ENCODE peak calls at places on chromosomes 11 and 22, in nine cellular contexts. One of them, this sample, is unnamed.
A peak's percentile ranks its signal among the peaks of the same experiment; 100 is the strongest.

GRCh38 chr11:41497974-41498373 is 38.5 kb upstream of the LRRC4C start:
- DNase-seq in sigmoid colon: no peak
- DNase-seq in uterus: no peak
- DNase-seq in Peyer's patch: no peak
- DNase-seq in prostate gland: no peak
- DNase-seq in transverse colon: no peak
- DNase-seq in stomach: no peak
- DNase-seq in IMR-90: no peak
- DNase-seq in right lobe of liver: no peak
- DNase-seq in this sample: no peak

GRCh38 chr11:31817054-31817620 is 6.0 kb upstream of the PAX6 start:
- DNase-seq in Peyer's patch: peak; percentile 48
- DNase-seq in right lobe of liver: no peak
- DNase-seq in sigmoid colon: peak; percentile 52
- DNase-seq in IMR-90: no peak
- DNase-seq in stomach: no peak
- DNase-seq in transverse colon: no peak
- DNase-seq in uterus: no peak
- DNase-seq in prostate gland: no peak
- DNase-seq in this sample: no peak

GRCh38 chr11:9280655-9281301 is 15.6 kb upstream of the DENND5A start:
- DNase-seq in uterus: no peak
- DNase-seq in right lobe of liver: no peak
- DNase-seq in stomach: peak; percentile 57
- DNase-seq in sigmoid colon: no peak
- DNase-seq in IMR-90: peak; percentile 81
- DNase-seq in prostate gland: peak; percentile 69
- DNase-seq in transverse colon: peak; percentile 45
- DNase-seq in Peyer's patch: no peak
- DNase-seq in this sample: no peak

GRCh38 chr11:70622091-70622490 is 223.8 kb downstream of the CTTN start:
- DNase-seq in Peyer's patch: no peak
- DNase-seq in uterus: no peak
- DNase-seq in stomach: no peak
- DNase-seq in sigmoid colon: no peak
- DNase-seq in transverse colon: no peak
- DNase-seq in IMR-90: no peak
- DNase-seq in prostate gland: no peak
- DNase-seq in right lobe of liver: no peak
- DNase-seq in this sample: no peak

GRCh38 chr11:14248577-14248976 is 110.4 kb downstream of the RRAS2 start:
- DNase-seq in prostate gland: no peak
- DNase-seq in Peyer's patch: no peak
- DNase-seq in stomach: no peak
- DNase-seq in sigmoid colon: no peak
- DNase-seq in uterus: no peak
- DNase-seq in right lobe of liver: no peak
- DNase-seq in IMR-90: no peak
- DNase-seq in transverse colon: no peak
- DNase-seq in this sample: no peak

GRCh38 chr11:65429724-65430405 is 7.3 kb downstream of the NEAT1 start:
- DNase-seq in transverse colon: peak; percentile 82
- DNase-seq in Peyer's patch: peak; percentile 76
- DNase-seq in stomach: peak; percentile 80
- DNase-seq in IMR-90: peak; percentile 80
- DNase-seq in uterus: peak; percentile 61
- DNase-seq in sigmoid colon: peak; percentile 89
- DNase-seq in prostate gland: peak; percentile 76
- DNase-seq in right lobe of liver: peak; percentile 89
- DNase-seq in this sample: no peak

GRCh38 chr11:120540744-120541143 is 29.2 kb downstream of the GRIK4 start:
- DNase-seq in prostate gland: no peak
- DNase-seq in stomach: no peak
- DNase-seq in Peyer's patch: no peak
- DNase-seq in uterus: no peak
- DNase-seq in IMR-90: peak; percentile 78
- DNase-seq in right lobe of liver: no peak
- DNase-seq in sigmoid colon: no peak
- DNase-seq in transverse colon: no peak
- DNase-seq in this sample: no peak

GRCh38 chr11:61690706-61691377 is 10.7 kb downstream of the DAGLA start:
- DNase-seq in Peyer's patch: peak; percentile 69
- DNase-seq in prostate gland: no peak
- DNase-seq in sigmoid colon: no peak
- DNase-seq in IMR-90: no peak
- DNase-seq in stomach: no peak
- DNase-seq in uterus: no peak
- DNase-seq in transverse colon: peak; percentile 82
- DNase-seq in right lobe of liver: no peak
- DNase-seq in this sample: no peak

DNA sequence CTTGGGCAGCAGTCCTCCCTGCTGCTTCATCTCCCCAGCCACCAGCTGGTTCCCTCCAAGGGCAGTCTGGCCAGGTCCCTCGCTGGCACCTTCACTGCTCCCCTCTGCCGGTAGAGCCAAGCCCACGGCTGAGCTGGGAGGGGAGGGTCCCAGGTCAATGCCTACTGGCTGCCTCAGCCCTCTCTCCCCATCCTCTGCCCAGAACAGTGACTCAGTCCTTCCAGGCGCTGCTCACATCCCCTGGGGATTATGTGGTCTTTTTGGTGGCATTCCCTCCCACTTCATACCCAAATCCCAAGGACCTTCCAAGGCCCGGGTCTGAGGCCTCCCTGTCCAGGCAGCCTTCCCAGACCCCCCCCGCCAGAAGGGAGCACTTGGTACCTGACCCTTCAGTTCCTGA is 44.9 kb downstream of the WNT7B start:
- DNase-seq in sigmoid colon: no peak
- DNase-seq in right lobe of liver: no peak
- DNase-seq in prostate gland: no peak
- DNase-seq in IMR-90: no peak
- DNase-seq in transverse colon: no peak
- DNase-seq in Peyer's patch: no peak
- DNase-seq in uterus: no peak
- DNase-seq in stomach: no peak
- DNase-seq in this sample: no peak
- TF ChIP-seq POLR2A in sigmoid colon: no peak
- TF ChIP-seq POLR2A in right lobe of liver: no peak
- TF ChIP-seq POLR2A in prostate gland: no peak
- TF ChIP-seq POLR2A in IMR-90: no peak
- TF ChIP-seq POLR2A in transverse colon: no peak
- TF ChIP-seq POLR2A in Peyer's patch: no peak
- TF ChIP-seq POLR2A in uterus: no peak
- TF ChIP-seq POLR2A in stomach: no peak
- TF ChIP-seq POLR2A in this sample: no peak

DNA sequence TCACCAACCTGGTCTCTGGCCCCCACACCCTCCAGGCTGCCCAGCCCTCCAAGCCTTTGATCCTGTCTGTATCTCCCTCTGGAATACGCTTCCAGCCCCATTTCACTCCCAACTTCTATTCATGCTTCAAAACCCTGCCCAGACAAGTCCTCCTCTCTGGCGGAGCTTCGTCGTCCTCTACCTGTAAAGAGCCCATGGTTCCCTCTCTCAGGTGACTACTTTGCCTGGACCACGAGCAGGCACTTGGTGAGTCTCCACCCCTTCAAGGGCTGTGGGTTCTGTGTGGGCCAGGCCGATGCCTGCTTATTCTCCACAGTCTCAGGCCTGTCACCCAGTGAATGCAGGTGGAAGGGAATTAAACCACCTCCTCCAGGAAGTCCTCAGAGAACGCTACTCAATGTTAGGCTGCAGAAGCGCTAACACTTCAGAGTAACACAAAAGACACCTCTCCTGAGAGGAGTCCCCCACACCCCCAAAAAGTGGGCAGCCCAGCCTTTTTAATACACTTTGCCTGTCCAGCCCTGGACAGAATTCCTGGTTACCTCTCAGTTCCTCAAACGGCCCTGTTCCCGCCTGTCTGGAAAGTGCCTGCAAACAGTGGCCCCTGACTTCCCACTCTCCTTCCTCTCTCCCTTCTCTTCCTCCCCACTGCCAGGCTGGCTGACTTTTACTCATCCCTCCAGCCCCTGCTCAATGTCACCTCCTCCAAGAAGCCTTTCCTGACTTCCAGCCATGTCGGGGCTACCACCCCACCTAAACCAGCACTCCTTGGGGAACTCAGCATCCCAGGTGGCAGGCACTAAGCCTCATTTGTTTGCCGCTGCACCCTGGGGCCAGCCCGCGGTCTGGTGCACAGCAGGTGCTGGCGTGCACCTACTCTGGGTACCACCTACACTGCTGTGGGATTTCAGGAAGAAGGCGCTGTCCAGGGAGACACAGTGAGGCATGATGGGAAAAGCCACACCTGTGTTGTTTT is 9.0 kb downstream of the RAC2 start:
- DNase-seq in prostate gland: no peak
- DNase-seq in sigmoid colon: no peak
- DNase-seq in transverse colon: peak; percentile 10
- DNase-seq in right lobe of liver: no peak
- DNase-seq in stomach: no peak
- DNase-seq in IMR-90: no peak
- DNase-seq in uterus: no peak
- DNase-seq in Peyer's patch: no peak
- DNase-seq in this sample: no peak
- TF ChIP-seq POLR2A in prostate gland: no peak
- TF ChIP-seq POLR2A in sigmoid colon: no peak
- TF ChIP-seq POLR2A in transverse colon: no peak
- TF ChIP-seq POLR2A in right lobe of liver: no peak
- TF ChIP-seq POLR2A in stomach: no peak
- TF ChIP-seq POLR2A in IMR-90: no peak
- TF ChIP-seq POLR2A in uterus: no peak
- TF ChIP-seq POLR2A in Peyer's patch: no peak
- TF ChIP-seq POLR2A in this sample: no peak

GRCh38 chr22:24585461-24585860 is 7.4 kb downstream of the LRRC75B start:
- DNase-seq in transverse colon: no peak
- DNase-seq in Peyer's patch: no peak
- DNase-seq in IMR-90: no peak
- DNase-seq in uterus: no peak
- DNase-seq in right lobe of liver: no peak
- DNase-seq in stomach: no peak
- DNase-seq in sigmoid colon: no peak
- DNase-seq in prostate gland: no peak
- DNase-seq in this sample: no peak

GRCh38 chr22:24583221-24583971 is 9.5 kb downstream of the LRRC75B start:
- DNase-seq in transverse colon: peak; percentile 32
- DNase-seq in prostate gland: no peak
- DNase-seq in Peyer's patch: no peak
- DNase-seq in right lobe of liver: no peak
- DNase-seq in IMR-90: peak; percentile 15
- DNase-seq in stomach: no peak
- DNase-seq in uterus: no peak
- DNase-seq in sigmoid colon: no peak
- DNase-seq in this sample: no peak

GRCh38 chr22:24583972-24584790 is 8.7 kb downstream of the LRRC75B start:
- DNase-seq in uterus: no peak
- DNase-seq in Peyer's patch: no peak
- DNase-seq in IMR-90: no peak
- DNase-seq in right lobe of liver: no peak
- DNase-seq in prostate gland: no peak
- DNase-seq in stomach: peak; percentile 68
- DNase-seq in transverse colon: no peak
- DNase-seq in sigmoid colon: no peak
- DNase-seq in this sample: no peak

GRCh38 chr22:24585927-24586546 is 6.8 kb downstream of the LRRC75B start:
- DNase-seq in Peyer's patch: peak; percentile 43
- DNase-seq in uterus: no peak
- DNase-seq in IMR-90: no peak
- DNase-seq in transverse colon: no peak
- DNase-seq in sigmoid colon: no peak
- DNase-seq in right lobe of liver: no peak
- DNase-seq in stomach: no peak
- DNase-seq in prostate gland: no peak
- DNase-seq in this sample: no peak

GRCh38 chr22:24584871-24585411 is 7.9 kb downstream of the LRRC75B start:
- DNase-seq in stomach: no peak
- DNase-seq in transverse colon: no peak
- DNase-seq in right lobe of liver: no peak
- DNase-seq in IMR-90: no peak
- DNase-seq in sigmoid colon: no peak
- DNase-seq in uterus: no peak
- DNase-seq in Peyer's patch: no peak
- DNase-seq in prostate gland: no peak
- DNase-seq in this sample: no peak
- TF ChIP-seq POLR2A in stomach: no peak
- TF ChIP-seq POLR2A in transverse colon: no peak
- TF ChIP-seq POLR2A in right lobe of liver: no peak
- TF ChIP-seq POLR2A in IMR-90: no peak
- TF ChIP-seq POLR2A in sigmoid colon: no peak
- TF ChIP-seq POLR2A in uterus: no peak
- TF ChIP-seq POLR2A in Peyer's patch: no peak
- TF ChIP-seq POLR2A in prostate gland: no peak
- TF ChIP-seq POLR2A in this sample: no peak

GRCh38 chr11:68411501-68411991 is 49.0 kb upstream of the PPP6R3 start:
- DNase-seq in transverse colon: peak; percentile 88
- DNase-seq in right lobe of liver: no peak
- DNase-seq in uterus: no peak
- DNase-seq in Peyer's patch: peak; percentile 82
- DNase-seq in stomach: peak; percentile 88
- DNase-seq in sigmoid colon: no peak
- DNase-seq in prostate gland: no peak
- DNase-seq in IMR-90: no peak
- DNase-seq in this sample: no peak

GRCh38 chr11:68409748-68410344 is 50.7 kb upstream of the PPP6R3 start:
- DNase-seq in IMR-90: no peak
- DNase-seq in Peyer's patch: no peak
- DNase-seq in sigmoid colon: no peak
- DNase-seq in stomach: no peak
- DNase-seq in right lobe of liver: no peak
- DNase-seq in transverse colon: no peak
- DNase-seq in uterus: no peak
- DNase-seq in prostate gland: no peak
- DNase-seq in this sample: no peak

GRCh38 chr11:68413591-68413999 is 47.0 kb upstream of the PPP6R3 start:
- DNase-seq in Peyer's patch: no peak
- DNase-seq in sigmoid colon: no peak
- DNase-seq in uterus: no peak
- DNase-seq in IMR-90: no peak
- DNase-seq in right lobe of liver: peak; percentile 82
- DNase-seq in prostate gland: no peak
- DNase-seq in stomach: no peak
- DNase-seq in transverse colon: no peak
- DNase-seq in this sample: no peak

GRCh38 chr11:68414457-68415221 is 45.9 kb upstream of the PPP6R3 start:
- DNase-seq in uterus: no peak
- DNase-seq in prostate gland: no peak
- DNase-seq in IMR-90: no peak
- DNase-seq in stomach: no peak
- DNase-seq in sigmoid colon: no peak
- DNase-seq in Peyer's patch: no peak
- DNase-seq in transverse colon: no peak
- DNase-seq in right lobe of liver: no peak
- DNase-seq in this sample: no peak

DNA sequence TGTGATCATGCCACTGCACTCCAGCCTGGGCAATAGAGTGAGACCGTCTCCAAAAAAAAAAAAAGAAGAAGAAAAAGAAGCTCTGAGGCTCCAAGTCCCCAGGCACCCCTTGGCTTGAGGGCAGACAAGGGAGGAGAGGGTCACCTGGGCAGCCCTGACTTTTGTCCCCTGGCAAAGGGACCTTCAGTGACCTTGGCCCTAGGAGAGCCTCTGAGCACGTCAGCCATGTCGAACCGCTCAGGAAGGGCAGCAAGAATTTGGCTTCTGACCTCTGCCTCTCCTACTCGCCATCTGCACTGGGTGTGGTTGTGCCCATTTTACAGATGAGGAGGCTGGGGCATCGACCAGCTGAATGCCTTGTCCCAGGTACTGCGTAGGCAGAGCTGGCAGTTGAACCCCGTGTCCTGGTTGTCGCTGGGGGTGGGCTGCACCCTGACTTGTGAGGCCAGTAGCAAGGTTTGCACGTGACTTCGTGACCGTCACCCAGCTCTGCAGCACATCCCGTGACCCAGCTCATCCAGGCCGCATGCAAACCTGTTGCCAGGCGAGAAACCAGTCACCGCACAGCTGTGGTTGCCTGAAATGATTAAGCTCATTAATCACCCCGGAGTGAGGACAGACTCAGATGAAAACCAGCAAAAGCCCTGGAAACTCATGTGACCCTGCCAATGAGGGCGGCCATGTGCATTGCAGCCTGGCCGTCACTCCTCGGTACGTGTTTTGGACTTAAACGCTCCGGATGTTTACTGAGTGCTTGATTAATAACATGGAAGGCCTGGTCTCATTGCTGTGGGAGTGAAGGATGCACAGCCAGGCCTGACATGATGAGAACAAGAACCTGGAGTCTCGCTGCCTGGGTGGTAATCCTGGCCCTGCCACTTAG is 47.7 kb upstream of the PPP6R3 start:
- DNase-seq in sigmoid colon: no peak
- DNase-seq in prostate gland: no peak
- DNase-seq in uterus: peak; percentile 52
- DNase-seq in Peyer's patch: no peak
- DNase-seq in right lobe of liver: no peak
- DNase-seq in stomach: no peak
- DNase-seq in transverse colon: no peak
- DNase-seq in IMR-90: peak; percentile 11
- DNase-seq in this sample: no peak
- TF ChIP-seq POLR2A in sigmoid colon: no peak
- TF ChIP-seq POLR2A in prostate gland: no peak
- TF ChIP-seq POLR2A in uterus: no peak
- TF ChIP-seq POLR2A in Peyer's patch: no peak
- TF ChIP-seq POLR2A in right lobe of liver: no peak
- TF ChIP-seq POLR2A in stomach: no peak
- TF ChIP-seq POLR2A in transverse colon: no peak
- TF ChIP-seq POLR2A in IMR-90: no peak
- TF ChIP-seq POLR2A in this sample: no peak